ENCODE peak calls at places on chromosomes 6 and 20, in nine cellular contexts. One of them, this sample, is unnamed.

GRCh38 chr20:40499416-40499815 is 189.6 kb downstream of the MAFB start:
- DNase-seq in activated gamma-delta T cell treated with anti-CD3 and anti-CD28 coated beads, Interleukin-2, amount 50 U/mL, for 16 hours: no peak
- DNase-seq in left ventricle myocardium inferior: no peak
- DNase-seq in hippocampal formation: no peak
- DNase-seq in IMR-90: no peak
- DNase-seq in fibroblast of mammary gland: no peak
- DNase-seq in SK-MEL-5: no peak
- DNase-seq in astrocyte: no peak
- DNase-seq in AG10803: no peak
- DNase-seq in this sample: no peak

GRCh38 chr6:170134077-170135040 is 156.5 kb downstream of the DLL1 start:
- DNase-seq in activated gamma-delta T cell treated with anti-CD3 and anti-CD28 coated beads, Interleukin-2, amount 50 U/mL, for 16 hours: no peak
- DNase-seq in left ventricle myocardium inferior: peak
- DNase-seq in hippocampal formation: no peak
- DNase-seq in IMR-90: no peak
- DNase-seq in fibroblast of mammary gland: no peak
- DNase-seq in SK-MEL-5: no peak
- DNase-seq in astrocyte: no peak
- DNase-seq in AG10803: no peak
- DNase-seq in this sample: no peak

GRCh38 chr6:83371428-83371827 is 59.4 kb downstream of the ME1 start:
- DNase-seq in activated gamma-delta T cell treated with anti-CD3 and anti-CD28 coated beads, Interleukin-2, amount 50 U/mL, for 16 hours: no peak
- DNase-seq in left ventricle myocardium inferior: no peak
- DNase-seq in hippocampal formation: no peak
- DNase-seq in IMR-90: peak
- DNase-seq in fibroblast of mammary gland: peak
- DNase-seq in SK-MEL-5: no peak
- DNase-seq in astrocyte: peak
- DNase-seq in AG10803: peak
- DNase-seq in this sample: peak

GRCh38 chr6:7216941-7217621 is 95.9 kb downstream of the SSR1 start:
- DNase-seq in activated gamma-delta T cell treated with anti-CD3 and anti-CD28 coated beads, Interleukin-2, amount 50 U/mL, for 16 hours: no peak
- DNase-seq in left ventricle myocardium inferior: peak
- DNase-seq in hippocampal formation: no peak
- DNase-seq in IMR-90: no peak
- DNase-seq in fibroblast of mammary gland: no peak
- DNase-seq in SK-MEL-5: no peak
- DNase-seq in astrocyte: no peak
- DNase-seq in AG10803: no peak
- DNase-seq in this sample: no peak

GRCh38 chr6:151757506-151757955 is 50.0 kb upstream of the ESR1 start:
- DNase-seq in activated gamma-delta T cell treated with anti-CD3 and anti-CD28 coated beads, Interleukin-2, amount 50 U/mL, for 16 hours: no peak
- DNase-seq in left ventricle myocardium inferior: no peak
- DNase-seq in hippocampal formation: no peak
- DNase-seq in IMR-90: no peak
- DNase-seq in fibroblast of mammary gland: no peak
- DNase-seq in SK-MEL-5: no peak
- DNase-seq in astrocyte: no peak
- DNase-seq in AG10803: no peak
- DNase-seq in this sample: no peak

GRCh38 chr20:32672982-32673727 is 586 bp downstream of the C20orf203 start:
- DNase-seq in activated gamma-delta T cell treated with anti-CD3 and anti-CD28 coated beads, Interleukin-2, amount 50 U/mL, for 16 hours: peak
- DNase-seq in left ventricle myocardium inferior: no peak
- DNase-seq in hippocampal formation: no peak
- DNase-seq in IMR-90: no peak
- DNase-seq in fibroblast of mammary gland: no peak
- DNase-seq in SK-MEL-5: no peak
- DNase-seq in astrocyte: no peak
- DNase-seq in AG10803: no peak
- DNase-seq in this sample: no peak

GRCh38 chr6:158803733-158804143 is 15.4 kb downstream of the EZR start:
- DNase-seq in activated gamma-delta T cell treated with anti-CD3 and anti-CD28 coated beads, Interleukin-2, amount 50 U/mL, for 16 hours: no peak
- DNase-seq in left ventricle myocardium inferior: no peak
- DNase-seq in hippocampal formation: no peak
- DNase-seq in IMR-90: no peak
- DNase-seq in fibroblast of mammary gland: no peak
- DNase-seq in SK-MEL-5: peak
- DNase-seq in astrocyte: no peak
- DNase-seq in AG10803: peak
- DNase-seq in this sample: peak

GRCh38 chr20:9911519-9911918 is 72.6 kb upstream of the PAK5 start:
- DNase-seq in activated gamma-delta T cell treated with anti-CD3 and anti-CD28 coated beads, Interleukin-2, amount 50 U/mL, for 16 hours: no peak
- DNase-seq in left ventricle myocardium inferior: no peak
- DNase-seq in hippocampal formation: no peak
- DNase-seq in IMR-90: no peak
- DNase-seq in fibroblast of mammary gland: no peak
- DNase-seq in SK-MEL-5: no peak
- DNase-seq in astrocyte: no peak
- DNase-seq in AG10803: no peak
- DNase-seq in this sample: no peak

GRCh38 chr6:88301888-88302768 is 136.0 kb upstream of the CNR1 start:
- DNase-seq in activated gamma-delta T cell treated with anti-CD3 and anti-CD28 coated beads, Interleukin-2, amount 50 U/mL, for 16 hours: no peak
- DNase-seq in left ventricle myocardium inferior: no peak
- DNase-seq in hippocampal formation: no peak
- DNase-seq in IMR-90: no peak
- DNase-seq in fibroblast of mammary gland: peak
- DNase-seq in SK-MEL-5: no peak
- DNase-seq in astrocyte: no peak
- DNase-seq in AG10803: no peak
- DNase-seq in this sample: peak

GRCh38 chr6:56364482-56365313 is 117.3 kb upstream of the COL21A1 start:
- DNase-seq in activated gamma-delta T cell treated with anti-CD3 and anti-CD28 coated beads, Interleukin-2, amount 50 U/mL, for 16 hours: no peak
- DNase-seq in left ventricle myocardium inferior: no peak
- DNase-seq in hippocampal formation: no peak
- DNase-seq in IMR-90: peak
- DNase-seq in fibroblast of mammary gland: peak
- DNase-seq in SK-MEL-5: peak
- DNase-seq in astrocyte: peak
- DNase-seq in AG10803: peak
- DNase-seq in this sample: peak

GRCh38 chr20:23721962-23722361 is 28.8 kb downstream of the CST1 start:
- DNase-seq in activated gamma-delta T cell treated with anti-CD3 and anti-CD28 coated beads, Interleukin-2, amount 50 U/mL, for 16 hours: no peak
- DNase-seq in left ventricle myocardium inferior: peak
- DNase-seq in hippocampal formation: no peak
- DNase-seq in IMR-90: no peak
- DNase-seq in fibroblast of mammary gland: no peak
- DNase-seq in SK-MEL-5: no peak
- DNase-seq in astrocyte: no peak
- DNase-seq in AG10803: no peak
- DNase-seq in this sample: no peak

GRCh38 chr6:110185879-110186278 is 5.7 kb downstream of the CDC40 start:
- DNase-seq in activated gamma-delta T cell treated with anti-CD3 and anti-CD28 coated beads, Interleukin-2, amount 50 U/mL, for 16 hours: no peak
- DNase-seq in left ventricle myocardium inferior: no peak
- DNase-seq in hippocampal formation: no peak
- DNase-seq in IMR-90: no peak
- DNase-seq in fibroblast of mammary gland: no peak
- DNase-seq in SK-MEL-5: no peak
- DNase-seq in astrocyte: no peak
- DNase-seq in AG10803: no peak
- DNase-seq in this sample: no peak

GRCh38 chr6:28537065-28537464 is 11.4 kb downstream of the GPX5 start:
- DNase-seq in activated gamma-delta T cell treated with anti-CD3 and anti-CD28 coated beads, Interleukin-2, amount 50 U/mL, for 16 hours: no peak
- DNase-seq in left ventricle myocardium inferior: no peak
- DNase-seq in hippocampal formation: no peak
- DNase-seq in IMR-90: peak
- DNase-seq in fibroblast of mammary gland: peak
- DNase-seq in SK-MEL-5: peak
- DNase-seq in astrocyte: no peak
- DNase-seq in AG10803: no peak
- DNase-seq in this sample: peak

GRCh38 chr20:24971702-24972101 is 20.8 kb downstream of the APMAP start:
- DNase-seq in activated gamma-delta T cell treated with anti-CD3 and anti-CD28 coated beads, Interleukin-2, amount 50 U/mL, for 16 hours: no peak
- DNase-seq in left ventricle myocardium inferior: no peak
- DNase-seq in hippocampal formation: no peak
- DNase-seq in IMR-90: no peak
- DNase-seq in fibroblast of mammary gland: no peak
- DNase-seq in SK-MEL-5: no peak
- DNase-seq in astrocyte: no peak
- DNase-seq in AG10803: no peak
- DNase-seq in this sample: no peak

GRCh38 chr6:138576303-138576702 is 77.0 kb upstream of the NHSL1 start:
- DNase-seq in activated gamma-delta T cell treated with anti-CD3 and anti-CD28 coated beads, Interleukin-2, amount 50 U/mL, for 16 hours: no peak
- DNase-seq in left ventricle myocardium inferior: no peak
- DNase-seq in hippocampal formation: no peak
- DNase-seq in IMR-90: no peak
- DNase-seq in fibroblast of mammary gland: no peak
- DNase-seq in SK-MEL-5: no peak
- DNase-seq in astrocyte: no peak
- DNase-seq in AG10803: no peak
- DNase-seq in this sample: no peak

GRCh38 chr6:166456360-166457156 is 73.8 kb upstream of the MPC1 start:
- DNase-seq in activated gamma-delta T cell treated with anti-CD3 and anti-CD28 coated beads, Interleukin-2, amount 50 U/mL, for 16 hours: no peak
- DNase-seq in left ventricle myocardium inferior: no peak
- DNase-seq in hippocampal formation: no peak
- DNase-seq in IMR-90: peak
- DNase-seq in fibroblast of mammary gland: peak
- DNase-seq in SK-MEL-5: peak
- DNase-seq in astrocyte: peak
- DNase-seq in AG10803: no peak
- DNase-seq in this sample: peak

GRCh38 chr6:139313229-139313628 is 21.4 kb upstream of the TXLNB start:
- DNase-seq in activated gamma-delta T cell treated with anti-CD3 and anti-CD28 coated beads, Interleukin-2, amount 50 U/mL, for 16 hours: no peak
- DNase-seq in left ventricle myocardium inferior: no peak
- DNase-seq in hippocampal formation: no peak
- DNase-seq in IMR-90: no peak
- DNase-seq in fibroblast of mammary gland: no peak
- DNase-seq in SK-MEL-5: no peak
- DNase-seq in astrocyte: no peak
- DNase-seq in AG10803: no peak
- DNase-seq in this sample: no peak

GRCh38 chr6:40848868-40849524 is 190.0 kb downstream of the UNC5CL start:
- DNase-seq in activated gamma-delta T cell treated with anti-CD3 and anti-CD28 coated beads, Interleukin-2, amount 50 U/mL, for 16 hours: no peak
- DNase-seq in left ventricle myocardium inferior: no peak
- DNase-seq in hippocampal formation: no peak
- DNase-seq in IMR-90: no peak
- DNase-seq in fibroblast of mammary gland: no peak
- DNase-seq in SK-MEL-5: no peak
- DNase-seq in astrocyte: no peak
- DNase-seq in AG10803: no peak
- DNase-seq in this sample: no peak

GRCh38 chr6:152984387-152984872 is 1.6 kb upstream of the FBXO5 start:
- DNase-seq in activated gamma-delta T cell treated with anti-CD3 and anti-CD28 coated beads, Interleukin-2, amount 50 U/mL, for 16 hours: no peak
- DNase-seq in left ventricle myocardium inferior: no peak
- DNase-seq in hippocampal formation: no peak
- DNase-seq in IMR-90: no peak
- DNase-seq in fibroblast of mammary gland: no peak
- DNase-seq in SK-MEL-5: peak
- DNase-seq in astrocyte: no peak
- DNase-seq in AG10803: no peak
- DNase-seq in this sample: no peak

GRCh38 chr20:12414446-12415274 is 497.0 kb downstream of the BTBD3 start:
- DNase-seq in activated gamma-delta T cell treated with anti-CD3 and anti-CD28 coated beads, Interleukin-2, amount 50 U/mL, for 16 hours: no peak
- DNase-seq in left ventricle myocardium inferior: no peak
- DNase-seq in hippocampal formation: peak
- DNase-seq in IMR-90: no peak
- DNase-seq in fibroblast of mammary gland: no peak
- DNase-seq in SK-MEL-5: no peak
- DNase-seq in astrocyte: no peak
- DNase-seq in AG10803: no peak
- DNase-seq in this sample: peak

GRCh38 chr6:52526634-52527033 is 50.2 kb downstream of the TRAM2 start:
- DNase-seq in activated gamma-delta T cell treated with anti-CD3 and anti-CD28 coated beads, Interleukin-2, amount 50 U/mL, for 16 hours: no peak
- DNase-seq in left ventricle myocardium inferior: no peak
- DNase-seq in hippocampal formation: no peak
- DNase-seq in IMR-90: peak
- DNase-seq in fibroblast of mammary gland: no peak
- DNase-seq in SK-MEL-5: no peak
- DNase-seq in astrocyte: peak
- DNase-seq in AG10803: no peak
- DNase-seq in this sample: peak

GRCh38 chr20:54257090-54257816 is 49.4 kb downstream of the PFDN4 start:
- DNase-seq in activated gamma-delta T cell treated with anti-CD3 and anti-CD28 coated beads, Interleukin-2, amount 50 U/mL, for 16 hours: no peak
- DNase-seq in left ventricle myocardium inferior: no peak
- DNase-seq in hippocampal formation: no peak
- DNase-seq in IMR-90: peak
- DNase-seq in fibroblast of mammary gland: peak
- DNase-seq in SK-MEL-5: no peak
- DNase-seq in astrocyte: peak
- DNase-seq in AG10803: peak
- DNase-seq in this sample: peak

GRCh38 chr20:31661625-31662371 is 24.1 kb downstream of the COX4I2 start:
- DNase-seq in activated gamma-delta T cell treated with anti-CD3 and anti-CD28 coated beads, Interleukin-2, amount 50 U/mL, for 16 hours: peak
- DNase-seq in left ventricle myocardium inferior: peak
- DNase-seq in hippocampal formation: peak
- DNase-seq in IMR-90: peak
- DNase-seq in fibroblast of mammary gland: peak
- DNase-seq in SK-MEL-5: peak
- DNase-seq in astrocyte: peak
- DNase-seq in AG10803: peak
- DNase-seq in this sample: peak

GRCh38 chr6:165876568-165876967 is 213.5 kb upstream of the PDE10A start:
- DNase-seq in activated gamma-delta T cell treated with anti-CD3 and anti-CD28 coated beads, Interleukin-2, amount 50 U/mL, for 16 hours: no peak
- DNase-seq in left ventricle myocardium inferior: peak
- DNase-seq in hippocampal formation: peak
- DNase-seq in IMR-90: peak
- DNase-seq in fibroblast of mammary gland: peak
- DNase-seq in SK-MEL-5: no peak
- DNase-seq in astrocyte: peak
- DNase-seq in AG10803: peak
- DNase-seq in this sample: peak

GRCh38 chr6:35146453-35146852 is 5.3 kb upstream of the TCP11 start:
- DNase-seq in activated gamma-delta T cell treated with anti-CD3 and anti-CD28 coated beads, Interleukin-2, amount 50 U/mL, for 16 hours: no peak
- DNase-seq in left ventricle myocardium inferior: peak
- DNase-seq in hippocampal formation: peak
- DNase-seq in IMR-90: peak
- DNase-seq in fibroblast of mammary gland: peak
- DNase-seq in SK-MEL-5: peak
- DNase-seq in astrocyte: no peak
- DNase-seq in AG10803: peak
- DNase-seq in this sample: peak